ENCODE peak calls at places on chromosomes 16 and 17, in four cellular contexts. D is HepG2, J is H1, K is GM12878. G is an unnamed sample.

GRCh38 chr16:84072014-84072413 is 29.4 kb upstream of the SLC38A8 start:
- DNase-seq in D (no peak), J (no peak), K (no peak), G (no peak)

GRCh38 chr17:78379134-78379497 is 667 bp downstream of the PGS1 start:
- DNase-seq in D (peak), J (no peak), K (no peak), G (no peak)

GRCh38 chr17:56292010-56292409 is 138.7 kb downstream of the ANKFN1 start:
- DNase-seq in D (no peak), J (no peak), K (no peak), G (no peak)

GRCh38 chr17:55263565-55264272 is 1.0 kb upstream of the HLF start:
- DNase-seq in D (no peak), J (no peak), K (no peak), G (no peak)

GRCh38 chr16:4771646-4772045 is 4.7 kb upstream of the ZNF500 start:
- DNase-seq in D (no peak), J (no peak), K (no peak), G (no peak)

GRCh38 chr16:24915576-24915975 is 69.8 kb downstream of the SLC5A11 start:
- DNase-seq in D (no peak), J (no peak), K (no peak), G (no peak)

GRCh38 chr16:726188-726437 is 130 bp downstream of the CCDC78 start:
- DNase-seq in D (no peak), J (no peak), K (no peak), G (no peak)

GRCh38 chr17:46264456-46265198 is 30.3 kb upstream of the LRRC37A start:
- DNase-seq in D (peak), J (no peak), K (no peak), G (peak)

GRCh38 chr16:53816211-53816610 is 112.3 kb downstream of the FTO start:
- DNase-seq in D (no peak), J (no peak), K (no peak), G (no peak)

GRCh38 chr17:7483238-7484066 is 714 bp upstream of the POLR2A start:
- DNase-seq in D (peak), J (peak), K (peak), G (peak)

GRCh38 chr16:13110124-13110796 is 208.9 kb downstream of the SHISA9 start:
- DNase-seq in D (peak), J (peak), K (no peak), G (no peak)

GRCh38 chr17:66963521-66964082 is 905 bp upstream of the CACNG4 start:
- DNase-seq in D (no peak), J (no peak), K (no peak), G (no peak)

GRCh38 chr17:72724375-72724774 is 368.1 kb downstream of the SLC39A11 start:
- DNase-seq in D (no peak), J (no peak), K (no peak), G (no peak)

GRCh38 chr17:67051837-67052236 is 7.5 kb downstream of the CACNG1 start:
- DNase-seq in D (no peak), J (no peak), K (no peak), G (no peak)

GRCh38 chr17:76736349-76737081 is 616 bp downstream of the SRSF2 start:
- DNase-seq in D (peak), J (no peak), K (no peak), G (peak)

GRCh38 chr17:2397247-2398171 is 3.4 kb downstream of the MNT start:
- DNase-seq in D (no peak), J (no peak), K (no peak), G (no peak)

GRCh38 chr17:4950757-4951204 is at the start of gene ENO3:
- DNase-seq in D (peak), J (no peak), K (no peak), G (no peak)

GRCh38 chr17:863880-864279 is 81.7 kb downstream of the MRM3 start:
- DNase-seq in D (no peak), J (no peak), K (no peak), G (no peak)

GRCh38 chr17:39527220-39527813 is 66.0 kb downstream of the CDK12 start:
- DNase-seq in D (peak), J (no peak), K (no peak), G (peak)

GRCh38 chr17:43695968-43696865 is 34.5 kb upstream of the MEOX1 start:
- DNase-seq in D (no peak), J (no peak), K (no peak), G (no peak)

GRCh38 chr16:53773150-53773846 is 69.3 kb downstream of the FTO start:
- DNase-seq in D (peak), J (no peak), K (peak), G (peak)

GRCh38 chr16:77307764-77308561 is 108.8 kb downstream of the SYCE1L start:
- DNase-seq in D (no peak), J (no peak), K (no peak), G (no peak)

GRCh38 chr16:24491721-24492120 is 47.6 kb upstream of the RBBP6 start:
- DNase-seq in D (no peak), J (no peak), K (no peak), G (no peak)

GRCh38 chr17:27323538-27324212 is 29.8 kb downstream of the WSB1 start:
- DNase-seq in D (peak), J (no peak), K (no peak), G (peak)

DNA sequence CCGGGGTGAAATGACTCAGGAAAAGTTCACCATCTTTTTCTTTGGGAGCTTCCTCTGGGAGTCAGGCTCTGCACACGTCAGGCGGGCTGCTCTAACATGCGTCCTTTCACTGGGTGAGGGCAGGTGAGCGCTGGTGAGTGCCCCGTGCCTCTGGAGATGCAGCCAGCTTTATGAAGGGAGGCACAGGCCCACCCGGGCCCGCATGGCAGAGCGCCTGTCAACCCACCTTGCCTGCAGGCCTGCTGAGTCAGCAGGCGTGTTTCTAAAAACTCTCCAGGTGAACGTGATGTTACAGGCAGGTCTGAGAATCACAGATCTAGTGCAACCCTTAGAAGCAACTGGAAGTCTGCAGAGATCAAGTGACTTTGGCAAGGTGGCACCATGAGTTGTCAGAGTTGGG is 18.4 kb downstream of the MAP1LC3B start:
- DNase-seq in D (no peak), J (no peak), K (no peak), G (no peak)
- TF ChIP-seq BRCA1 in D (no peak), J (no peak), K (no peak), G (no peak)

DNA sequence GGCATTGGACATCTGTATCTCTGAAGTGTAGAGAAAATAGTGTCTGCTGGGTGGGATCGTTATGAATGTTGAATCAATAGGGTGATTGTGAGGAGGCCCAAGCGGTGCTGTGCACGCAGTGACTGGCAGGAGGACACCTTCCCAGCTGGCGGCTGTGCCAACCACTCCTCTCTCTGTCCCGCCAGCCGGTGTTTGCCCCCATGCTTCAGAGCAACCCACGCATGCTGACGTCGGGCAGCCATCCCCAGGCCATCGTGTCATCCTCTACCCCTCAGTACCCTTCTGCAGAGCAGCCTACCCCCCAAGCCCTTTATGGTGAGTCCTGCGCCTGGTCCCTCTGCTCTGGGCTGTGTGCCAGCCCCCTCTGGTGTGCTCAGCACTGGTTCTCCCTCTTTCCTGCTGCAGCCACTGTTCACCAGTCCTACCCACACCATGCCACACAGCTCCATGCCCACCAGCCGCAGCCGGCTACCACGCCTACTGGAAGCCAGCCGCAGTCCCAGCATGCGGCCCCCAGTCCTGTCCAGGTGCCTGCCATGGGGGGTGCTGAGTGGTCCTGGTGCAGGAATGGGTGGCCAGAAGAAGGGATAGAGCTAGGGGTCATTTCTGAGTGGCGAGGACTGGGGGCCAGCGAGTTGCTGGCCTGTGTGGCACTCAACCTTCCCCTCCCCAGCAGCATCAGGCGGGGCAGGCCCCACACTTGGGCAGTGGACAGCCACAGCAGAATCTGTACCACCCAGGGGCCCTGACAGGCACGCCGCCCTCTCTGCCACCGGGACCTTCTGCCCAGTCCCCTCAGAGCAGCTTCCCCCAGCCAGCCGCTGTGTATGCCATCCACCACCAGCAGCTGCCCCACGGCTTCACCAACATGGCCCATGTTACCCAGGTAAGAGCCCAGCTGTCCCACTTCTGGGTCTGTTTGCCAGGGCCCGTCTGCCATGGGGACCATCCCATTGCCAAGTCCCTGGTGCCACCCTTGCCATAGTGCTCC is 11.0 kb downstream of the TUFM start:
- DNase-seq in D (no peak), J (no peak), K (no peak), G (no peak)
- TF ChIP-seq BRCA1 in D (no peak), J (no peak), K (no peak), G (no peak)

GRCh38 chr16:88798772-88799455 is 4.7 kb upstream of the CDT1 start:
- DNase-seq in D (no peak), J (no peak), K (no peak), G (no peak)
- TF ChIP-seq BRCA1 in D (no peak), J (no peak), K (no peak), G (no peak)

GRCh38 chr17:21161498-21162393 is 35.0 kb downstream of the DHRS7B start:
- DNase-seq in D (peak), J (no peak), K (no peak), G (no peak)
- TF ChIP-seq BRCA1 in D (no peak), J (no peak), K (no peak), G (no peak)

GRCh38 chr17:48293319-48294192 is 136.5 kb downstream of the SKAP1 start:
- DNase-seq in D (no peak), J (no peak), K (no peak), G (no peak)

GRCh38 chr17:48296453-48296852 is 133.6 kb downstream of the SKAP1 start:
- DNase-seq in D (no peak), J (no peak), K (no peak), G (no peak)

GRCh38 chr17:48297825-48298224 is 132.2 kb downstream of the SKAP1 start:
- DNase-seq in D (no peak), J (no peak), K (no peak), G (no peak)

GRCh38 chr17:48294193-48294909 is 135.7 kb downstream of the SKAP1 start:
- DNase-seq in D (no peak), J (no peak), K (no peak), G (no peak)

GRCh38 chr17:48294989-48295892 is 134.8 kb downstream of the SKAP1 start:
- DNase-seq in D (no peak), J (no peak), K (peak), G (no peak)
- TF ChIP-seq BRCA1 in D (no peak), J (no peak), K (no peak), G (no peak)

DNA sequence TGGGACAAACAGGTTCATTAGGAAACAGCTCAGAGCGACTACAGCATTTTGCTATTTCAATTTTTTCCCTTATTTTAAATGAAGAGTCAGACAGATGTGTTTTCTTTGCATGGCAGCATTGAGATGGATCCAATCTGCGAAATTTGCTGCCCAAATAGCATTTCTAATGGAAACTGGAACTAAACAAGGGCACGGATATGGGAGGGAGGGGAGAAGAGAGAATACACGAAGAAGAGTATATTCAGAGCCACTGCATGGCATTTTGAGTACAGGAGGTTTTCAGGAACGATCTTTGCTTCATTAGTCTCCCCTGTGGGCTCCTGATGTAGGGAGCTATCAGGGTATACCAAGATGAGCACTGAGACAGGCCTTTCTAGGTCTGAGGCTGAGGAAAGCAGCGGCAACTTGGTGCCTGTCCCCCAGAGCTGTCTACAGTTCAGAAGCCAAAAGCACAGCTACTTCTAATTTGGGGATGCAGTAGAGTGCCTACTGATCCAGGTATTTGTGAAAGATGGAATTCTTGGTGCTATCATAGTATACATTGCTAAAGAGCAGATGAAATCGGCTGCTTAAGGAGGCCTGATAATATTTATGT is 257.7 kb upstream of the PMFBP1 start:
- DNase-seq in D (no peak), J (no peak), K (no peak), G (no peak)
- TF ChIP-seq BRCA1 in D (no peak), J (no peak), K (no peak), G (no peak)

GRCh38 chr16:88461291-88462269 is 8.5 kb downstream of the ZFPM1 start:
- DNase-seq in D (no peak), J (peak), K (no peak), G (peak)
- TF ChIP-seq BRCA1 in D (no peak), J (no peak), K (no peak), G (no peak)

GRCh38 chr16:11203111-11203623 is 52.8 kb downstream of the SOCS1 start:
- DNase-seq in D (no peak), J (no peak), K (no peak), G (no peak)

GRCh38 chr16:11204513-11205047 is 51.4 kb downstream of the SOCS1 start:
- DNase-seq in D (no peak), J (no peak), K (no peak), G (no peak)

GRCh38 chr16:11200523-11201063 is 55.4 kb downstream of the SOCS1 start:
- DNase-seq in D (no peak), J (no peak), K (no peak), G (no peak)

GRCh38 chr16:11201498-11202259 is 54.3 kb downstream of the SOCS1 start:
- DNase-seq in D (peak), J (peak), K (no peak), G (peak)

GRCh38 chr16:11202260-11203091 is 53.5 kb downstream of the SOCS1 start:
- DNase-seq in D (no peak), J (no peak), K (peak), G (no peak)
- TF ChIP-seq BRCA1 in D (no peak), J (no peak), K (no peak), G (no peak)

GRCh38 chr16:81707411-81708321 is 71.4 kb upstream of the PLCG2 start:
- DNase-seq in D (no peak), J (no peak), K (no peak), G (no peak)
- TF ChIP-seq BRCA1 in D (no peak), J (no peak), K (no peak), G (no peak)

G was measured in K562.